ENCODE peak calls at places on chromosomes 1 and 21, in eight cellular contexts. D, X, T, B, F, Q, C and H are unnamed samples.

GRCh38 chr21:17554619-17555472 is 42.0 kb downstream of the CXADR start:
- DNase-seq in T (peak), D (peak), F (no peak), B (no peak), C (no peak), X (no peak), Q (peak), H (no peak)

GRCh38 chr1:172637522-172637921 is 21.4 kb upstream of the FASLG start:
- DNase-seq in T (peak), B (peak), D (no peak), C (no peak), Q (no peak), F (no peak), X (no peak), H (no peak)

GRCh38 chr1:186536272-186536905 is 75.5 kb upstream of the PDC start:
- DNase-seq in Q (no peak), B (no peak), F (no peak), D (no peak), C (no peak), T (peak), X (no peak), H (no peak)

GRCh38 chr1:1358433-1359201 is at the start of gene MXRA8:
- DNase-seq in B (no peak), X (no peak), T (peak), F (peak), D (peak), Q (no peak), C (no peak), H (no peak)

GRCh38 chr21:44815852-44816628 is 1.8 kb downstream of the SUMO3 start:
- DNase-seq in X (no peak), C (no peak), D (no peak), F (no peak), T (no peak), Q (no peak), B (no peak), H (no peak)

GRCh38 chr1:116682641-116683221 is 15.2 kb upstream of the IGSF3 start:
- DNase-seq in D (no peak), Q (no peak), C (no peak), T (no peak), B (no peak), F (no peak), X (no peak), H (no peak)

GRCh38 chr1:111161843-111162242 is 21.8 kb downstream of the CEPT1 start:
- DNase-seq in X (no peak), Q (no peak), B (no peak), T (no peak), D (no peak), F (no peak), C (no peak), H (no peak)

GRCh38 chr1:3904006-3904842 is 4.2 kb upstream of the C1orf174 start:
- DNase-seq in Q (no peak), B (no peak), T (no peak), D (no peak), F (no peak), X (peak), C (no peak), H (no peak)

GRCh38 chr1:204729516-204729915 is 44.0 kb upstream of the LRRN2 start:
- DNase-seq in B (no peak), F (no peak), X (no peak), T (no peak), C (no peak), Q (no peak), D (no peak), H (no peak)

GRCh38 chr1:24717867-24718650 is 27.2 kb upstream of the CLIC4 start:
- DNase-seq in T (no peak), B (no peak), X (no peak), C (peak), D (no peak), F (no peak), Q (peak), H (no peak)

GRCh38 chr1:26811057-26811456 is 15.4 kb upstream of the ZDHHC18 start:
- DNase-seq in X (no peak), D (no peak), F (no peak), B (no peak), Q (no peak), T (no peak), C (no peak), H (peak)

GRCh38 chr1:119079881-119080280 is 60.6 kb downstream of the WARS2 start:
- DNase-seq in F (no peak), B (no peak), X (no peak), Q (no peak), T (peak), C (no peak), D (no peak), H (no peak)

GRCh38 chr1:29753244-29753643 is 516.9 kb downstream of the PTPRU start:
- DNase-seq in F (no peak), D (no peak), X (no peak), B (no peak), C (no peak), Q (no peak), T (no peak), H (no peak)